ENCODE peak calls at places on chromosomes 16 and 17, in four cellular contexts. Q, P, D and F are unnamed samples.

GRCh38 chr17:40284085-40284713 is 3.5 kb upstream of the CDC6 start:
- DNase-seq in Q (no peak), P (no peak), D (no peak), F (no peak)

GRCh38 chr16:69055003-69055402 is 50.5 kb upstream of the HAS3 start:
- DNase-seq in Q (no peak), P (no peak), D (no peak), F (no peak)

GRCh38 chr17:62919388-62919787 is 46.6 kb upstream of the TANC2 start:
- DNase-seq in Q (peak; percentile 28), P (no peak), D (no peak), F (no peak)

GRCh38 chr16:87392823-87393679 is 915 bp downstream of the MAP1LC3B start:
- DNase-seq in Q (peak; percentile 65), P (peak; percentile 18), D (peak; percentile 54), F (peak; percentile 13)

GRCh38 chr17:57943645-57944044 is 11.6 kb downstream of the CUEDC1 start:
- DNase-seq in Q (no peak), P (no peak), D (no peak), F (no peak)

GRCh38 chr16:1651509-1652342 is 26.4 kb upstream of the JPT2 start:
- DNase-seq in Q (peak; percentile 11), P (no peak), D (no peak), F (no peak)

GRCh38 chr17:44543213-44543904 is 13.9 kb upstream of the FZD2 start:
- DNase-seq in Q (peak; percentile 83), P (no peak), D (no peak), F (no peak)

GRCh38 chr17:73639322-73639721 is 4.9 kb downstream of the SDK2 start:
- DNase-seq in Q (no peak), P (no peak), D (no peak), F (no peak)

GRCh38 chr17:48045270-48046001 is 2.7 kb upstream of the NFE2L1 start:
- DNase-seq in Q (no peak), P (no peak), D (no peak), F (no peak)

GRCh38 chr17:36602924-36603384 is 1.6 kb downstream of the MRM1 start:
- DNase-seq in Q (peak; percentile 70), P (peak; percentile 21), D (no peak), F (peak; percentile 56)

GRCh38 chr17:48262982-48263586 is 155.5 kb downstream of the SNX11 start:
- DNase-seq in Q (peak; percentile 14), P (no peak), D (no peak), F (no peak)

GRCh38 chr16:30005341-30006094 is 5.3 kb downstream of the DOC2A start:
- DNase-seq in Q (peak; percentile 52), P (no peak), D (no peak), F (no peak)

GRCh38 chr17:79615446-79615845 is 4.6 kb upstream of the RBFOX3 start:
- DNase-seq in Q (no peak), P (no peak), D (no peak), F (no peak)

GRCh38 chr17:48024149-48025039 is 13.2 kb downstream of the COPZ2 start:
- DNase-seq in Q (peak; percentile 43), P (no peak), D (no peak), F (no peak)

GRCh38 chr17:6669479-6670212 is 18.1 kb downstream of the C17orf100 start:
- DNase-seq in Q (no peak), P (no peak), D (no peak), F (no peak)

GRCh38 chr17:64202683-64203430 is 60.2 kb downstream of the TEX2 start:
- DNase-seq in Q (no peak), P (no peak), D (peak; percentile 84), F (peak; percentile 14)

GRCh38 chr17:56510554-56511342 is 82.8 kb upstream of the NOG start:
- DNase-seq in Q (no peak), P (no peak), D (no peak), F (no peak)

GRCh38 chr17:82566129-82566995 is 46.8 kb downstream of the FOXK2 start:
- DNase-seq in Q (no peak), P (no peak), D (no peak), F (no peak)

GRCh38 chr16:2962334-2963073 is 1.6 kb upstream of the KREMEN2 start:
- DNase-seq in Q (no peak), P (no peak), D (no peak), F (no peak)

GRCh38 chr16:89037261-89038152 is 56.1 kb upstream of the ACSF3 start:
- DNase-seq in Q (peak; percentile 91), P (no peak), D (no peak), F (no peak)

GRCh38 chr17:16589097-16589969 is 20.3 kb upstream of the ZNF287 start:
- DNase-seq in Q (peak; percentile 95), P (peak; percentile 91), D (peak; percentile 73), F (peak; percentile 80)

GRCh38 chr17:79353548-79353947 is 257.3 kb downstream of the RBFOX3 start:
- DNase-seq in Q (no peak), P (no peak), D (no peak), F (no peak)

GRCh38 chr16:84351630-84352029 is 16.7 kb upstream of the ATP2C2 start:
- DNase-seq in Q (no peak), P (no peak), D (no peak), F (no peak)